ENCODE peak calls at places on chromosome X, in four cellular contexts. R is PC-3, G is LNCaP clone FGC, C is fibroblast of the aortic adventitia. H is an unnamed sample.

GRCh38 chrX:80812176-80812575 is 2.5 kb upstream of the BRWD3 start:
- DNase-seq in R (peak), G (no peak), C (peak), H (peak)

GRCh38 chrX:70508296-70508911 is 63.8 kb downstream of the DLG3 start:
- DNase-seq in R (peak), G (no peak), C (peak), H (no peak)

GRCh38 chrX:136215559-136215958 is 35.6 kb downstream of the MAP7D3 start:
- DNase-seq in R (peak), G (no peak), C (no peak), H (peak)

GRCh38 chrX:11143931-11144678 is 33.0 kb downstream of the HCCS start:
- DNase-seq in R (peak), G (peak), C (peak), H (peak)

GRCh38 chrX:22481436-22481835 is 208.7 kb downstream of the CBLL2 start:
- DNase-seq in R (no peak), G (no peak), C (peak), H (peak)

GRCh38 chrX:46849933-46850332 is 13.1 kb downstream of the RP2 start:
- DNase-seq in R (no peak), G (no peak), C (no peak), H (no peak)

GRCh38 chrX:30661228-30661627 is 8.0 kb downstream of the GK start:
- DNase-seq in R (no peak), G (no peak), C (no peak), H (no peak)

GRCh38 chrX:112211459-112211858 is 128.9 kb upstream of the TRPC5 start:
- DNase-seq in R (peak), G (no peak), C (no peak), H (peak)

GRCh38 chrX:46788902-46789301 is 30.0 kb upstream of the SLC9A7 start:
- DNase-seq in R (no peak), G (no peak), C (peak), H (peak)

GRCh38 chrX:101208152-101208905 is 11.3 kb upstream of the DRP2 start:
- DNase-seq in R (no peak), G (no peak), C (peak), H (peak)

GRCh38 chrX:128460835-128461234 is 408.6 kb upstream of the ACTRT1 start:
- DNase-seq in R (peak), G (peak), C (no peak), H (no peak)

GRCh38 chrX:131812847-131813825 is 210.0 kb upstream of the STK26 start:
- DNase-seq in R (peak), G (no peak), C (peak), H (peak)

GRCh38 chrX:102892103-102892502 is 45.0 kb upstream of the RAB40AL start:
- DNase-seq in R (peak), G (no peak), C (peak), H (no peak)

GRCh38 chrX:146454363-146454762 is 355.2 kb upstream of the CXorf51B start:
- DNase-seq in R (no peak), G (no peak), C (no peak), H (no peak)

DNA sequence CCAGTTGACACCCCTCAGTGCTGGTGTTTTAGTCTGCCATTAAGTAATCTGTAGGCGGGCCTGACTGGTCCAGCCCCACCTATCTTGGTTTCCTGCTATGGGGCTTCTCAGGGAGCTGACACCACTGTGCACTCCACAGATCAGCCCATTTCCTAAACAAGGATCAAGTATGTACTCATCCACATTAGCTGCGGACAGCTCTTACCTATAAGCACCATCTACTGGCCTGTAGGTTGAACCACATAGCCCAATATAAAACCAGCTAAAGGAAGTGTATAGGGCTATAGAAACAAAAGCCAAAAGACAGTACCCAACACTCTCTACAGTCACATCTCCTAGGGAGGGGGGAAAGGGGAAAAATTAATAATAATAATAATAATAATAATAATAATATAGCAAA is 353.5 kb upstream of the CXorf51B start:
- DNase-seq in R (no peak), G (no peak), C (no peak), H (no peak)
- TF ChIP-seq CTCF in R (no peak), G (no peak), C (no peak), H (no peak)

DNA sequence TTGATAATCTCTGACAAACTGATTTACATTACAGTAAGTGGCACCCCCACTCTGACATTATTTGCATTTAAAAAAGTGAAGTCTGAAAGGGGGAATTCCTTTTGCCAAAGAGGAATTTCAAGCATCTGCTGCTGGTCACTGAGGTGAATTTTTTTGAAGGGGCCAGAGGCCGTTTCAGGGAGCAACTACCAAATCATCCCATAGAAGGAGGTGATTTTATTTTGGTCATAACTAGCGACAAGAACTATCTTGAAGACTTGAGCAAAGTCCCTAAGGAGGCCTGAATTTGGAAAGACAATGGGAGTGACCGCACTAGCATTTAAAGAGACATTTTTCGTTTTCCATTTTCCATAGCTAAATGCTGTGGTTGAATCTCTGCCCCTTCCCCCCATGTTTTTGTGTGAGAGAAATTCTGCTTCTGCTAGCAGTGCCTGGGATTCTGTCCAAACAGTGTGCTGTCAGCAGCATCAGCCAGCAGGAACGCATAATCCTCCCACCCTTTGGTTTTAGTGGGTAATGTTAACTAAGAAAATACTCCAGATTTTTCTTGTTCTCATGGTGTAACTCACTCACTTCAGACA is 110.1 kb upstream of the MED14 start:
- DNase-seq in R (peak), G (no peak), C (peak), H (peak)
- H3K4me3 ChIP-seq in R (no peak), G (no peak), C (peak), H (peak)

GRCh38 chrX:110055616-110056015 is 52.7 kb downstream of the TMEM164 start:
- DNase-seq in R (no peak), G (no peak), C (no peak), H (no peak)
- TF ChIP-seq CTCF in R (no peak), G (no peak), C (no peak), H (no peak)

GRCh38 chrX:98956014-98956413 is 1454.1 kb downstream of the PCDH19 start:
- DNase-seq in R (no peak), G (no peak), C (no peak), H (no peak)
- H3K4me3 ChIP-seq in R (no peak), G (no peak), C (no peak), H (no peak)

H was measured in AG10803.